ENCODE peak calls at places on chromosome 2, in four cellular contexts. U is aorta; H is tibial artery; L is effector memory CD4-positive, alpha-beta T cell. W is an unnamed sample.

GRCh38 chr2:8566788-8567468 is 114.9 kb upstream of the ID2 start:
- DNase-seq in U (peak), H (no peak), L (no peak), W (no peak)

GRCh38 chr2:12486205-12487118 is 230.3 kb upstream of the TRIB2 start:
- DNase-seq in U (no peak), H (no peak), L (no peak), W (no peak)

GRCh38 chr2:6410265-6410664 is 455.4 kb downstream of the CMPK2 start:
- DNase-seq in U (no peak), H (no peak), L (no peak), W (no peak)

GRCh38 chr2:236941551-236941950 is 144.1 kb upstream of the COPS8 start:
- DNase-seq in U (no peak), H (no peak), L (no peak), W (no peak)

GRCh38 chr2:40127147-40127546 is 324.7 kb downstream of the SLC8A1 start:
- DNase-seq in U (no peak), H (no peak), L (no peak), W (no peak)

GRCh38 chr2:148721520-148721931 is 77.0 kb downstream of the EPC2 start:
- DNase-seq in U (no peak), H (no peak), L (no peak), W (no peak)

GRCh38 chr2:189762229-189762550 is 402 bp downstream of the OSGEPL1 start:
- DNase-seq in U (no peak), H (no peak), L (no peak), W (no peak)

GRCh38 chr2:164701565-164701964 is 80.3 kb upstream of the GRB14 start:
- DNase-seq in U (no peak), H (no peak), L (no peak), W (no peak)

GRCh38 chr2:190197143-190197720 is 122.4 kb downstream of the HIBCH start:
- DNase-seq in U (no peak), H (no peak), L (no peak), W (no peak)

GRCh38 chr2:36960773-36961172 is 5.6 kb downstream of the STRN start:
- DNase-seq in U (no peak), H (no peak), L (no peak), W (no peak)

GRCh38 chr2:8682719-8683667 is 1.1 kb downstream of the ID2 start:
- DNase-seq in U (no peak), H (peak), L (no peak), W (peak)

GRCh38 chr2:44135307-44135706 is 33.4 kb upstream of the PPM1B start:
- DNase-seq in U (no peak), H (no peak), L (no peak), W (no peak)

GRCh38 chr2:152716805-152717241 is 438 bp downstream of the PRPF40A start:
- DNase-seq in U (no peak), H (peak), L (peak), W (no peak)

GRCh38 chr2:97751752-97752151 is 38.4 kb downstream of the ZAP70 start:
- DNase-seq in U (no peak), H (no peak), L (no peak), W (no peak)

GRCh38 chr2:219285894-219286425 is 6.8 kb downstream of the DNAJB2 start:
- DNase-seq in U (peak), H (no peak), L (no peak), W (no peak)

GRCh38 chr2:238261718-238262375 is 22.0 kb upstream of the HES6 start:
- DNase-seq in U (no peak), H (no peak), L (no peak), W (no peak)

GRCh38 chr2:114550895-114551793 is 108.7 kb downstream of the DPP10 start:
- DNase-seq in U (no peak), H (peak), L (no peak), W (peak)

GRCh38 chr2:217637268-217637615 is 365.6 kb downstream of the TNS1 start:
- DNase-seq in U (no peak), H (no peak), L (no peak), W (no peak)

GRCh38 chr2:240965296-240965904 is 33.0 kb upstream of the SNED1 start:
- DNase-seq in U (peak), H (peak), L (no peak), W (peak)

GRCh38 chr2:195486987-195487644 is 169.9 kb upstream of the SLC39A10 start:
- DNase-seq in U (no peak), H (no peak), L (no peak), W (no peak)

GRCh38 chr2:99507964-99508818 is 18.4 kb upstream of the REV1 start:
- DNase-seq in U (no peak), H (no peak), L (no peak), W (no peak)

GRCh38 chr2:20450201-20451108 is 3.6 kb downstream of the RHOB start:
- DNase-seq in U (peak), H (peak), L (no peak), W (peak)

GRCh38 chr2:26646986-26647672 is 6.0 kb upstream of the CIB4 start:
- DNase-seq in U (no peak), H (no peak), L (no peak), W (no peak)

GRCh38 chr2:178280261-178280852 is 86.0 kb downstream of the OSBPL6 start:
- DNase-seq in U (no peak), H (no peak), L (no peak), W (no peak)

GRCh38 chr2:238163494-238164198 is 4.9 kb downstream of the ERFE start:
- DNase-seq in U (peak), H (no peak), L (no peak), W (peak)

GRCh38 chr2:226771067-226771466 is 28.6 kb downstream of the IRS1 start:
- DNase-seq in U (no peak), H (no peak), L (no peak), W (no peak)

GRCh38 chr2:226773291-226773690 is 26.3 kb downstream of the IRS1 start:
- DNase-seq in U (no peak), H (no peak), L (no peak), W (no peak)

GRCh38 chr2:226775032-226775509 is 24.5 kb downstream of the IRS1 start:
- DNase-seq in U (no peak), H (no peak), L (no peak), W (no peak)

GRCh38 chr2:226776104-226776503 is 23.5 kb downstream of the IRS1 start:
- DNase-seq in U (no peak), H (no peak), L (no peak), W (no peak)

GRCh38 chr2:226772389-226773179 is 27.0 kb downstream of the IRS1 start:
- DNase-seq in U (no peak), H (no peak), L (no peak), W (no peak)
- H3K4me3 ChIP-seq in U (no peak), H (no peak), L (peak), W (no peak)

GRCh38 chr2:42243297-42243696 is 74.1 kb downstream of the EML4 start:
- DNase-seq in U (no peak), H (no peak), L (no peak), W (no peak)
- H3K4me3 ChIP-seq in U (no peak), H (no peak), L (no peak), W (no peak)

DNA sequence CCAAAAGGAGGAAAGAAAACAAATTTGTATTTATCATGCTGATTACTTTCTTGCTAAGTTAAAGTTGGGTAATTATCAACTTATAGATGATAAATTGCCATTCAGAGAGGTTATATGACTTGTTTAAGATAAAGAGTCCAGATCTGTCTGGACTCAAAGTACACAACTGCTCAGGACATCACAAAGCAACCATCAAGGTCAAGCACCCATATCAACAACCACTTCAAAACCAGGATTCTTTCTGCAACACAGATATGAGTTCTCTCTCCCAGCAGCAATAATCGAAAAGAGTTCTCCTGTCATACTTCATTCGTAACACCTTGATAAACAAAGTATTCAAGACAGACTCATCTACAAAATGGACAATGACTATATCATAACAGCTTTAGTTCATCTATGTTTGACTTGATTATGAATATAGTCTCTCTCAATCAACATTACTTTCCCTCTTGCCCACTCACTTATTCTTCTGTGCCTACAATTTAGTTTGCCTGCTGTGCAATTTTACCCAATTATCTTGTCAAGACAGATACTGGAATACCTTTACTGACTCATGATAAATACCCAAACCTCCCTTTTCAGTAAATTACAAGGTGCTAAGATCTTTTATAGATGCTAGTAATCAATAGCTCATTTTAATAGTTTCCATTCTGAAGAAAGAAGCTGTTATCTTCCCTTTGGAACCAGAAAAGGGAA is 281.8 kb downstream of the NBAS start:
- DNase-seq in U (no peak), H (no peak), L (no peak), W (no peak)
- H3K4me3 ChIP-seq in U (no peak), H (no peak), L (no peak), W (no peak)

DNA sequence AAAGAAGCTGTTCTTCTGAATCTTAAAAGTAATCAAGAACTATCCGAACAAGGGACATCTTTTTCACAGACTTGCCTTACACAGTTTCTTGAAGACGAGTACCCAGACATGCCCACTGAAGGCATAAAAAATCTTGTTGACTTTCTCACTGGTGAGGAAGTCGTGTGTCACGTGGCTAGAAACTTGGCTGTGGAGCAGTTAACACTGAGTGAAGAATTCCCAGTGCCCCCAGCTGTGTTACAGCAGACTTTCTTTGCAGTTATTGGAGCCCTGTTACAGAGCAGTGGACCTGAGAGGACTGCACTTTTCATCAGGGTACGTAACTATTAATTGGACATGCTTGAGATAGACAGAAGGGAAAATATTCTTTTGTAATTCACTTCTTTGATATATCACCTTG is 2.4 kb downstream of the MRPL44 start:
- DNase-seq in U (no peak), H (peak), L (no peak), W (no peak)
- H3K4me3 ChIP-seq in U (no peak), H (no peak), L (no peak), W (no peak)

GRCh38 chr2:160533482-160533881 is 39.9 kb upstream of the RBMS1 start:
- DNase-seq in U (no peak), H (no peak), L (no peak), W (no peak)
- H3K4me3 ChIP-seq in U (no peak), H (no peak), L (no peak), W (no peak)

DNA sequence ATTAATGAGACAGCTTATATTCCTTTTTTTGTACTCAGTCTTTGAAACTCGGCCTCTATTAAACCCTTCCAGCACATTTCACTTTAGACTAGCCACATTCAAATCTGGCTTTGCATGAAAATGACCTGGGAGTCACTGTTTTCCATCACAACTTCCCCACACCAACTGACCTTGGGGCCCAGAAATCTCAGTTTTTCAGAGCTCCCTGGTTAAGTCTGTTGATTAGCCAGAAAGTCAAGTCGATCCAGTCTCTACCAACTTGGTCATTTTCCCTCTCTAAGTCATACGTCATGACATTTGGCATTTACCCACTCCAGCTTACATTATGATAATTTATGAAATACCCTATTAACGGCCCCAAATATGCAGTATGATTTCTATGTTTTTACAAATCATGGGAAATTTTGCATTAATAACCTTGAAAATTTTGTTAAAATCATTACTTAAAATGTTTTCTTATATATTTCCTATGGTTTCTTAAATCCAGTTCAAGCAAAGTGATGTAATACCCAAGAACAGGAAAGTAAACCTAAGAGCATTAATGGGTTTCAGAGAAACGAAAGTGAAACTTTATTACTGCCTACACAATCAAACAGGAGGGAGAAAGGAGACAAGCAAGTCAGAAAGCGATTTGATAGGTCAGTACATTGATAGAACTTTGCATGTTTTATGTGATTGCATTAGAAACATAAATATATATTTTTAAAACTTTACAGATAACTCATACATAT is 77.1 kb downstream of the SPATS2L start:
- DNase-seq in U (no peak), H (no peak), L (no peak), W (no peak)
- H3K4me3 ChIP-seq in U (peak), H (peak), L (peak), W (peak)

GRCh38 chr2:64860321-64860751 is 128.9 kb upstream of the SLC1A4 start:
- DNase-seq in U (peak), H (peak), L (no peak), W (no peak)

GRCh38 chr2:64860936-64861335 is 128.3 kb upstream of the SLC1A4 start:
- DNase-seq in U (no peak), H (no peak), L (no peak), W (no peak)

GRCh38 chr2:64859208-64860161 is 129.7 kb upstream of the SLC1A4 start:
- DNase-seq in U (peak), H (peak), L (no peak), W (peak)

GRCh38 chr2:64857581-64858471 is 131.4 kb upstream of the SLC1A4 start:
- DNase-seq in U (peak), H (peak), L (no peak), W (no peak)

GRCh38 chr2:64858541-64859031 is 130.6 kb upstream of the SLC1A4 start:
- DNase-seq in U (peak), H (peak), L (no peak), W (no peak)
- H3K4me3 ChIP-seq in U (no peak), H (peak), L (no peak), W (no peak)

DNA sequence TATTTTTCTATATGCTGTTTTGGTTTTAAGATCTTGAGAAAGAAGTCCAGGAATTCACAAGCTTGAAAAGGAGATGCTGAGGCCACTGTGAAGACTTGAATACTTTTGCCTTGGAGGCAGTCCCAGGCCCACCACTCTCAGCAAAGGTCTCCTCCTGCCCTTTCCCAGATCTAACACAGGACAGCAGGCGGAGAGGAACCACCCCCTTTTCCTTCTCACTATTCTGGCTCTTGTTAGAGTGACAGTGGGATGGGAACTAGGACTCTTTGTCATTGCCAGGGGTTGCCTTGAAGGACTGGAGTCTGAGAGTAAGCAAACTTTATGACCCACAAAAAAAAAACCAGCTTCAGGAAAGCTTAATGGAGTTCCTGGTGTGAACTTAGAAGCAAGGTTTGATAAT is 54.7 kb downstream of the E2F6 start:
- DNase-seq in U (no peak), H (no peak), L (no peak), W (no peak)
- H3K4me3 ChIP-seq in U (no peak), H (peak), L (no peak), W (no peak)

DNA sequence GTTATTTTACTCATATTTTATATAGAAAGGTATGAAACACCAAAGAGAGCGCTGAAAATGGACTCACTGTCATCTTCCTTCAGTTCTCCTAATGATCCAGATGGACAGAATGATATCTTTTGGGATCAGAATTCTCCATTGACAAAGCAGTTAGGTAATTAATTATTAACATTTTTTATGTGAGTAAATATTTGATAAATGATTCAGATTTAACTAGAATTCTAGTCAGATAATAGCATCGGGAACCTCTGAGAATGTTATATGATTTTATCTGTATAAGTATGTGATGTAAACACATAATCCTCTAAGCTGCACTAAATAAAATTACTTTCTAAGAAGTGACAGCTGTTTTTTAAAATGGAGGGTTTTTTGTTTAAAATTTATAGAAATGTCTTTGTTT is 2.0 kb downstream of the ETAA1 start:
- DNase-seq in U (no peak), H (no peak), L (no peak), W (no peak)
- H3K4me3 ChIP-seq in U (no peak), H (no peak), L (no peak), W (no peak)

GRCh38 chr2:226118471-226119429 is 680.9 kb downstream of the IRS1 start:
- DNase-seq in U (no peak), H (peak), L (no peak), W (no peak)
- H3K4me3 ChIP-seq in U (no peak), H (no peak), L (no peak), W (no peak)

W was measured in upper lobe of left lung.